ENCODE peak calls at places on chromosome 20, in six cellular contexts. O is NCI-H510A treated with DMSO at 0.1 percent for 48 hours; P is transverse colon; S is CD8-positive, alpha-beta T cell; K is stimulated activated naive CD4-positive, alpha-beta T cell; B is GM23338. M is an unnamed sample.
A peak's percentile ranks its signal among the peaks of the same experiment; 100 is the strongest.

GRCh38 chr20:8082999-8083398 is 49.1 kb upstream of the PLCB1 start:
- DNase-seq in O (no peak), P (no peak), S (no peak), K (no peak), B (no peak), M (peak; percentile 88)

GRCh38 chr20:31788578-31788977 is 30.6 kb upstream of the MYLK2 start:
- DNase-seq in O (no peak), P (no peak), S (no peak), K (no peak), B (peak; percentile 58), M (peak; percentile 28)

GRCh38 chr20:34691838-34692237 is 12.3 kb upstream of the TP53INP2 start:
- DNase-seq in O (no peak), P (no peak), S (no peak), K (no peak), B (no peak), M (no peak)

GRCh38 chr20:59253779-59254319 is 46.6 kb upstream of the EDN3 start:
- DNase-seq in O (no peak), P (peak; percentile 12), S (peak; percentile 35), K (no peak), B (no peak), M (no peak)

GRCh38 chr20:17889226-17889625 is 79.4 kb downstream of the SNX5 start:
- DNase-seq in O (no peak), P (no peak), S (no peak), K (no peak), B (no peak), M (peak; percentile 32)

GRCh38 chr20:37385176-37385575 is 39.2 kb downstream of the SRC start:
- DNase-seq in O (no peak), P (no peak), S (no peak), K (no peak), B (no peak), M (no peak)

GRCh38 chr20:44491635-44492395 is 16.1 kb downstream of the TTPAL start:
- DNase-seq in O (no peak), P (peak; percentile 20), S (no peak), K (no peak), B (no peak), M (peak; percentile 73)

GRCh38 chr20:41018153-41018552 is 10.5 kb upstream of the TOP1 start:
- DNase-seq in O (no peak), P (no peak), S (no peak), K (no peak), B (no peak), M (no peak)

GRCh38 chr20:25573288-25574251 is 11.8 kb downstream of the NINL start:
- DNase-seq in O (no peak), P (no peak), S (no peak), K (no peak), B (no peak), M (peak; percentile 76)

GRCh38 chr20:45336530-45337366 is 11.5 kb downstream of the SDC4 start:
- DNase-seq in O (no peak), P (peak; percentile 68), S (no peak), K (no peak), B (no peak), M (peak; percentile 79)

GRCh38 chr20:53950031-53950430 is 120.4 kb downstream of the BCAS1 start:
- DNase-seq in O (no peak), P (no peak), S (no peak), K (no peak), B (no peak), M (no peak)

GRCh38 chr20:39289831-39290230 is 327.7 kb downstream of the DHX35 start:
- DNase-seq in O (no peak), P (no peak), S (no peak), K (no peak), B (peak; percentile 42), M (no peak)

GRCh38 chr20:36404435-36404978 is 98.4 kb downstream of the DLGAP4 start:
- DNase-seq in O (no peak), P (no peak), S (no peak), K (no peak), B (no peak), M (no peak)

GRCh38 chr20:7333846-7334245 is 566.4 kb downstream of the BMP2 start:
- DNase-seq in O (no peak), P (no peak), S (no peak), K (no peak), B (no peak), M (no peak)

GRCh38 chr20:40689100-40689942 is at the start of gene MAFB:
- DNase-seq in O (peak; percentile 77), P (peak; percentile 80), S (no peak), K (no peak), B (peak; percentile 85), M (peak; percentile 94)

GRCh38 chr20:16581241-16581640 is 8.0 kb upstream of the KIF16B start:
- DNase-seq in O (no peak), P (no peak), S (no peak), K (no peak), B (no peak), M (no peak)

GRCh38 chr20:59015812-59016711 is 3.2 kb upstream of the TUBB1 start:
- DNase-seq in O (no peak), P (no peak), S (no peak), K (no peak), B (no peak), M (no peak)

GRCh38 chr20:34461779-34462087 is 54.5 kb upstream of the DYNLRB1 start:
- DNase-seq in O (no peak), P (no peak), S (no peak), K (no peak), B (no peak), M (no peak)

GRCh38 chr20:38123021-38123587 is 42.0 kb downstream of the TGM2 start:
- DNase-seq in O (no peak), P (no peak), S (no peak), K (no peak), B (peak; percentile 21), M (peak; percentile 71)

GRCh38 chr20:1631309-1632227 is 11.8 kb upstream of the SIRPB1 start:
- DNase-seq in O (no peak), P (no peak), S (no peak), K (no peak), B (peak; percentile 53), M (no peak)

GRCh38 chr20:9160341-9160740 is 91.5 kb downstream of the PLCB4 start:
- DNase-seq in O (no peak), P (no peak), S (no peak), K (no peak), B (no peak), M (no peak)

GRCh38 chr20:32969356-32970114 is 34.7 kb downstream of the SUN5 start:
- DNase-seq in O (no peak), P (no peak), S (no peak), K (no peak), B (no peak), M (no peak)

GRCh38 chr20:24160563-24161355 is 172.2 kb upstream of the GGTLC1 start:
- DNase-seq in O (no peak), P (peak; percentile 13), S (no peak), K (no peak), B (peak; percentile 65), M (peak; percentile 88)

GRCh38 chr20:46485431-46485830 is 27.9 kb downstream of the ZNF334 start:
- DNase-seq in O (peak; percentile 1), P (no peak), S (no peak), K (no peak), B (peak; percentile 41), M (no peak)

GRCh38 chr20:63773571-63774347 is 34.2 kb downstream of the SLC2A4RG start:
- DNase-seq in O (no peak), P (no peak), S (no peak), K (no peak), B (no peak), M (no peak)

GRCh38 chr20:58054744-58055373 is 173.6 kb downstream of the ANKRD60 start:
- DNase-seq in O (no peak), P (peak; percentile 14), S (no peak), K (no peak), B (peak; percentile 26), M (peak; percentile 36)

GRCh38 chr20:50733644-50734349 is 2.4 kb downstream of the PARD6B start:
- DNase-seq in O (no peak), P (no peak), S (no peak), K (no peak), B (no peak), M (no peak)

GRCh38 chr20:36468149-36469000 is 72.9 kb upstream of the MYL9 start:
- DNase-seq in O (peak; percentile 39), P (no peak), S (no peak), K (no peak), B (no peak), M (no peak)

GRCh38 chr20:8524716-8525343 is 392.8 kb downstream of the PLCB1 start:
- DNase-seq in O (no peak), P (no peak), S (no peak), K (no peak), B (peak; percentile 10), M (no peak)

M was measured in adipocyte.